ENCODE peak calls at places on chromosomes 16 and 17, in four cellular contexts. V, E, A and C are unnamed samples.

GRCh38 chr16:14301150-14302030 is 230.3 kb downstream of the MRTFB start:
- DNase-seq in V (no peak), E (no peak), A (peak; percentile 44), C (peak; percentile 61)

GRCh38 chr17:75832652-75833400 is 11.4 kb downstream of the UNC13D start:
- DNase-seq in V (no peak), E (no peak), A (no peak), C (no peak)

GRCh38 chr17:47873200-47874090 is 22.5 kb upstream of the SP6 start:
- DNase-seq in V (no peak), E (no peak), A (no peak), C (no peak)

GRCh38 chr17:28846231-28846630 is 3.6 kb upstream of the FAM222B start:
- DNase-seq in V (no peak), E (no peak), A (peak; percentile 2), C (no peak)

GRCh38 chr16:13021996-13022395 is 120.6 kb downstream of the SHISA9 start:
- DNase-seq in V (no peak), E (no peak), A (no peak), C (no peak)

GRCh38 chr17:78855561-78856165 is 15.0 kb upstream of the USP36 start:
- DNase-seq in V (no peak), E (no peak), A (no peak), C (no peak)

GRCh38 chr17:62163847-62164246 is 98.8 kb upstream of the MED13 start:
- DNase-seq in V (no peak), E (peak; percentile 10), A (no peak), C (no peak)

GRCh38 chr17:12918132-12918531 is 99.7 kb downstream of the ELAC2 start:
- DNase-seq in V (no peak), E (no peak), A (no peak), C (no peak)

GRCh38 chr16:1902547-1903219 is 15.5 kb downstream of the HS3ST6 start:
- DNase-seq in V (no peak), E (no peak), A (no peak), C (no peak)

GRCh38 chr16:90015586-90016338 is 3.5 kb downstream of the DBNDD1 start:
- DNase-seq in V (no peak), E (no peak), A (no peak), C (no peak)

GRCh38 chr17:45924332-45924820 is 30.0 kb downstream of the MAPT start:
- DNase-seq in V (no peak), E (no peak), A (no peak), C (no peak)

GRCh38 chr17:8807070-8807550 is 7.9 kb upstream of the MFSD6L start:
- DNase-seq in V (peak; percentile 98), E (no peak), A (no peak), C (no peak)

GRCh38 chr16:73879621-73880020 is 417.0 kb upstream of the PSMD7 start:
- DNase-seq in V (no peak), E (no peak), A (no peak), C (no peak)

GRCh38 chr16:22628994-22629393 is 118.3 kb downstream of the NPIPB5 start:
- DNase-seq in V (no peak), E (no peak), A (no peak), C (no peak)

GRCh38 chr16:12458591-12459400 is 344.9 kb downstream of the CPPED1 start:
- DNase-seq in V (no peak), E (no peak), A (peak; percentile 31), C (no peak)

GRCh38 chr17:44375196-44376017 is 11.8 kb upstream of the FAM171A2 start:
- DNase-seq in V (no peak), E (no peak), A (no peak), C (no peak)

GRCh38 chr17:55897301-55897700 is 146.4 kb downstream of the PCTP start:
- DNase-seq in V (no peak), E (no peak), A (peak; percentile 49), C (no peak)

GRCh38 chr17:6455321-6455705 is 11.1 kb downstream of the PIMREG start:
- DNase-seq in V (no peak), E (no peak), A (no peak), C (no peak)

GRCh38 chr17:7932483-7932891 is 481 bp downstream of the CNTROB start:
- DNase-seq in V (no peak), E (no peak), A (peak; percentile 19), C (no peak)

GRCh38 chr17:3911271-3912053 is 4.8 kb downstream of the P2RX1 start:
- DNase-seq in V (peak; percentile 89), E (no peak), A (peak; percentile 54), C (no peak)

GRCh38 chr17:67746704-67747571 is 29.2 kb downstream of the NOL11 start:
- DNase-seq in V (no peak), E (no peak), A (no peak), C (no peak)

GRCh38 chr17:43825567-43825966 is 7.4 kb downstream of the MPP3 start:
- DNase-seq in V (no peak), E (no peak), A (no peak), C (no peak)

GRCh38 chr16:20899503-20900298 is 457 bp downstream of the DCUN1D3 start:
- DNase-seq in V (no peak), E (no peak), A (no peak), C (no peak)

GRCh38 chr17:34713687-34714086 is 134.3 kb downstream of the TMEM132E start:
- DNase-seq in V (no peak), E (no peak), A (no peak), C (peak; percentile 16)

GRCh38 chr16:24685539-24686432 is 43.7 kb upstream of the TNRC6A start:
- DNase-seq in V (no peak), E (no peak), A (peak; percentile 64), C (peak; percentile 94)

GRCh38 chr17:68048996-68049395 is 13.5 kb downstream of the KPNA2 start:
- DNase-seq in V (no peak), E (no peak), A (no peak), C (no peak)

GRCh38 chr16:354971-355441 is 2.5 kb upstream of the AXIN1 start:
- DNase-seq in V (no peak), E (no peak), A (no peak), C (no peak)

GRCh38 chr16:85153046-85153445 is 40.8 kb upstream of the CIBAR2 start:
- DNase-seq in V (no peak), E (no peak), A (no peak), C (no peak)

GRCh38 chr17:19958023-19958422 is 19.6 kb downstream of the AKAP10 start:
- DNase-seq in V (no peak), E (no peak), A (no peak), C (peak; percentile 85)

GRCh38 chr17:12290207-12290606 is 269.5 kb downstream of the MAP2K4 start:
- DNase-seq in V (no peak), E (no peak), A (no peak), C (no peak)

GRCh38 chr17:48439473-48439872 is 9.5 kb upstream of the SKAP1 start:
- DNase-seq in V (no peak), E (no peak), A (no peak), C (no peak)

GRCh38 chr16:89904606-89905510 is 13.8 kb upstream of the MC1R start:
- DNase-seq in V (no peak), E (no peak), A (no peak), C (no peak)

GRCh38 chr17:72572604-72573491 is 452.0 kb downstream of the SOX9 start:
- DNase-seq in V (no peak), E (no peak), A (no peak), C (no peak)

GRCh38 chr17:74671031-74671771 is 41.5 kb downstream of the CD300LF start:
- DNase-seq in V (no peak), E (peak; percentile 56), A (peak; percentile 74), C (peak; percentile 33)

GRCh38 chr17:57603978-57604377 is 141.1 kb downstream of the CCDC182 start:
- DNase-seq in V (peak; percentile 79), E (peak; percentile 31), A (no peak), C (no peak)
- H3K27ac ChIP-seq in V (peak overlapping the region; percentile 62), E (peak overlapping the region; percentile 13), A (peak overlapping the region; percentile 83), C (no peak overlapping the region)

DNA sequence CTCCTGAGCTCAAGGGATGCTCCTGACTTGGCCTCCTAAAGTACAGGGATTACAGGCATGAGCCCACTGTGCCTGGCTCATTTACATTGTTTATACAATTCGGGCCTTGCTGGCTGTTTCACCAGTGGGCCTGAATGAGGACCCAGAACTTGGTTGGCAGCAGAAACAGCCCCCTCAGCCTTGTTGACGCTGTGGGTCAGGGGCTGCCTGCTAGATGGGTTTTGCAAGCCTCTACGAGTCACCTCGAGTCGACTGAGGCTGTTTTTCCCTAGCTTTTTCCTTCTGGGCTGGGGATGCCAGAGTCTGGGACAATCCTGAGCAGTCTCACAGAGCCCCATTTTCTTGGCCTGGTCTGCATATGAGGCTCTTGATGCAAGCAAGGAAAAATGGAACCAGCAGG is 16.1 kb downstream of the PPL start:
- DNase-seq in V (no peak), E (no peak), A (no peak), C (no peak)
- H3K27ac ChIP-seq in V (no peak overlapping the region), E (peak overlapping the region; percentile 16), A (no peak overlapping the region), C (no peak overlapping the region)

GRCh38 chr17:64947146-64947545 is 27.9 kb upstream of the LRRC37A3 start:
- DNase-seq in V (no peak), E (no peak), A (no peak), C (no peak)

GRCh38 chr17:64950871-64951270 is 31.6 kb upstream of the LRRC37A3 start:
- DNase-seq in V (no peak), E (no peak), A (no peak), C (no peak)
- H3K27ac ChIP-seq in V (no peak overlapping the region), E (no peak overlapping the region), A (no peak overlapping the region), C (no peak overlapping the region)

GRCh38 chr16:68234188-68235104 is 1.5 kb downstream of the ESRP2 start:
- DNase-seq in V (no peak), E (peak; percentile 79), A (no peak), C (no peak)
- H3K27ac ChIP-seq in V (no peak overlapping the region), E (peak overlapping the region; percentile 95), A (no peak overlapping the region), C (no peak overlapping the region)

GRCh38 chr17:5439446-5439764 is 450 bp upstream of the C1QBP start:
- DNase-seq in V (no peak), E (no peak), A (no peak), C (no peak)

GRCh38 chr17:5431929-5432556 is 6.9 kb downstream of the C1QBP start:
- DNase-seq in V (no peak), E (no peak), A (no peak), C (no peak)

GRCh38 chr17:5434984-5435383 is 4.0 kb downstream of the C1QBP start:
- DNase-seq in V (no peak), E (no peak), A (no peak), C (no peak)

GRCh38 chr17:5438716-5439445 is at the start of gene C1QBP:
- DNase-seq in V (peak; percentile 71), E (peak; percentile 87), A (peak; percentile 93), C (peak; percentile 92)

GRCh38 chr17:5437721-5438317 is 1.1 kb downstream of the C1QBP start:
- DNase-seq in V (no peak), E (no peak), A (no peak), C (peak; percentile 2)
- H3K27ac ChIP-seq in V (peak overlapping the region; percentile 82), E (no peak overlapping the region), A (peak overlapping the region; percentile 84), C (peak overlapping the region; percentile 4)

DNA sequence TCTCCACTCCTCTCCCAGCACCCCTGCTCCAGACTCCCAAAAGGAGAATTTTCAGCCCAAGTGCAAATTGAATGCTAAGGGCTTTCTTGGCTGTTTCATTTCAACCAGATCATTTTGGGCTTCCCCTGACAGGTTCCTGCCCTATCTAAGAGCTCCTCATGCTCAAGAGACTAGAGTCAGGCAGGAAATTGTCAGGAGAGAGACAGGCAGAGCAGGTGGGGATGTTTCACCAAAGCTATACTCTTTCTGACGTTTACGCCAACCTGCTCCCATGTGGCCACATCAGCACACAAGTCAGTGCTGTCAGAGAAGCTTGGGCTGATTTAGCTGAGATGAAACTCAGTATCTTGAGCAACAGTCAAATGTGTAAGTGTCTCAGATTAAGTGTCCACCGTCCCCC is 31.4 kb downstream of the HIC1 start:
- DNase-seq in V (no peak), E (no peak), A (no peak), C (no peak)
- H3K27ac ChIP-seq in V (peak overlapping the region; percentile 93), E (peak overlapping the region; percentile 49), A (peak overlapping the region; percentile 77), C (no peak overlapping the region)